ENCODE peak calls at places on chromosomes 7 and 10, in five cellular contexts. Y is SK-N-SH, P is hepatocyte, C is PC-3, R is GM23338. H is an unnamed sample.

GRCh38 chr7:142412551-142413193 is 154.8 kb upstream of the PRSS58 start:
- DNase-seq in C (peak), R (peak), P (peak), Y (peak), H (peak)

GRCh38 chr10:5477948-5478693 is 21.2 kb downstream of the CALML5 start:
- DNase-seq in Y (no peak), C (no peak), P (no peak), R (no peak), H (no peak)

GRCh38 chr10:98173258-98173657 is 38.8 kb downstream of the R3HCC1L start:
- DNase-seq in P (no peak), C (no peak), Y (no peak), R (peak), H (no peak)

GRCh38 chr10:114544045-114544659 is 113.9 kb downstream of the ABLIM1 start:
- DNase-seq in C (peak), R (no peak), P (no peak), Y (no peak), H (no peak)

GRCh38 chr7:135745702-135746312 is 2.8 kb downstream of the FAM180A start:
- DNase-seq in Y (no peak), P (no peak), R (no peak), C (peak), H (peak)

GRCh38 chr10:69864321-69864720 is 62.6 kb downstream of the COL13A1 start:
- DNase-seq in P (no peak), C (peak), R (no peak), Y (no peak), H (peak)

GRCh38 chr10:103835121-103836045 is 20.0 kb downstream of the SH3PXD2A start:
- DNase-seq in P (peak), Y (no peak), C (no peak), R (no peak), H (peak)

GRCh38 chr7:5345171-5345570 is 62.4 kb downstream of the SLC29A4 start:
- DNase-seq in P (no peak), Y (no peak), R (no peak), C (no peak), H (no peak)

GRCh38 chr10:81034376-81034775 is 496.7 kb downstream of the SH2D4B start:
- DNase-seq in R (no peak), P (no peak), C (no peak), Y (no peak), H (no peak)

GRCh38 chr7:127928222-127928621 is 103.0 kb downstream of the LRRC4 start:
- DNase-seq in R (no peak), C (no peak), P (no peak), Y (no peak), H (no peak)

GRCh38 chr7:48077438-48077837 is 11.6 kb upstream of the UPP1 start:
- DNase-seq in R (no peak), C (no peak), P (no peak), Y (no peak), H (no peak)

GRCh38 chr7:141541375-141541774 is 9.8 kb upstream of the AGK start:
- DNase-seq in R (no peak), Y (no peak), P (no peak), C (no peak), H (no peak)

GRCh38 chr7:34842782-34843181 is 184.8 kb downstream of the NPSR1 start:
- DNase-seq in P (no peak), C (no peak), Y (no peak), R (no peak), H (peak)

GRCh38 chr7:105180002-105180401 is 166.0 kb downstream of the KMT2E start:
- DNase-seq in R (no peak), P (no peak), C (no peak), Y (no peak), H (no peak)

GRCh38 chr7:21305455-21306235 is 122.2 kb upstream of the SP4 start:
- DNase-seq in P (no peak), Y (no peak), R (no peak), C (peak), H (no peak)

GRCh38 chr10:85655394-85655793 is 711.2 kb downstream of the GRID1 start:
- DNase-seq in C (no peak), R (no peak), Y (no peak), P (no peak), H (no peak)

GRCh38 chr7:95871078-95871848 is 98.9 kb downstream of the DYNC1I1 start:
- DNase-seq in C (peak), Y (peak), R (peak), P (peak), H (peak)

GRCh38 chr10:20596065-20596760 is 300.9 kb downstream of the NEBL start:
- DNase-seq in P (no peak), C (no peak), Y (no peak), R (no peak), H (peak)

GRCh38 chr7:29604702-29605101 is 41.1 kb downstream of the PRR15 start:
- DNase-seq in C (no peak), R (no peak), Y (no peak), P (no peak), H (no peak)

GRCh38 chr10:1216576-1217236 is 160.5 kb downstream of the WDR37 start:
- DNase-seq in Y (no peak), R (no peak), C (no peak), P (no peak), H (no peak)

GRCh38 chr10:133457100-133457841 is 3.5 kb downstream of the SCART1 start:
- DNase-seq in P (no peak), Y (no peak), C (no peak), R (no peak), H (no peak)

GRCh38 chr10:44569193-44570091 is 184.5 kb upstream of the CXCL12 start:
- DNase-seq in C (no peak), P (no peak), R (no peak), Y (no peak), H (peak)

GRCh38 chr7:128137096-128137655 is 103.9 kb upstream of the LEP start:
- DNase-seq in P (peak), R (no peak), Y (no peak), C (peak), H (peak)

GRCh38 chr7:1123721-1124120 is 35.8 kb downstream of the GPER1 start:
- DNase-seq in C (no peak), P (peak), R (peak), Y (peak), H (peak)

GRCh38 chr10:13973742-13974141 is 357.0 kb downstream of the FRMD4A start:
- DNase-seq in Y (peak), R (no peak), C (no peak), P (no peak), H (no peak)

GRCh38 chr7:108613147-108613948 is 43.7 kb downstream of the DNAJB9 start:
- DNase-seq in R (peak), C (peak), P (peak), Y (peak), H (peak)

GRCh38 chr10:124224331-124225028 is 131.1 kb upstream of the CHST15 start:
- DNase-seq in Y (no peak), R (no peak), P (no peak), C (peak), H (peak)

GRCh38 chr10:88962336-88962735 is 9.8 kb upstream of the ACTA2 start:
- DNase-seq in Y (no peak), P (no peak), R (no peak), C (no peak), H (no peak)

GRCh38 chr10:37436361-37436760 is 311.0 kb downstream of the ANKRD30A start:
- DNase-seq in Y (no peak), P (no peak), C (peak), R (no peak), H (peak)

GRCh38 chr7:128831178-128831993 is 1.2 kb downstream of the FLNC start:
- DNase-seq in P (peak), R (peak), Y (peak), C (peak), H (peak)

GRCh38 chr10:29896053-29896452 is 163.3 kb downstream of the JCAD start:
- DNase-seq in P (no peak), R (no peak), Y (no peak), C (no peak), H (peak)

GRCh38 chr10:58981051-58981450 is 195.4 kb upstream of the PHYHIPL start:
- DNase-seq in R (no peak), C (no peak), P (no peak), Y (peak), H (no peak)

GRCh38 chr7:136874393-136875032 is 6.1 kb downstream of the CHRM2 start:
- DNase-seq in C (peak), Y (peak), P (peak), R (peak), H (peak)

GRCh38 chr10:132294196-132294520 is 13.6 kb downstream of the STK32C start:
- DNase-seq in C (no peak), P (no peak), Y (no peak), R (no peak), H (no peak)
- TF ChIP-seq EZH2phosphoT487 in C (no peak), P (no peak), Y (no peak), R (no peak), H (no peak)

GRCh38 chr10:84224411-84225028 is 824 bp downstream of the LRIT2 start:
- DNase-seq in R (peak), C (no peak), Y (no peak), P (peak), H (no peak)
- TF ChIP-seq EZH2phosphoT487 in R (no peak), C (no peak), Y (no peak), P (no peak), H (no peak)

GRCh38 chr7:31892099-31892787 is 178.0 kb downstream of the PDE1C start:
- DNase-seq in C (no peak), R (no peak), Y (no peak), P (no peak), H (no peak)

GRCh38 chr7:31896929-31897328 is 173.3 kb downstream of the PDE1C start:
- DNase-seq in Y (no peak), C (no peak), R (no peak), P (peak), H (peak)

GRCh38 chr7:31890751-31891150 is 179.5 kb downstream of the PDE1C start:
- DNase-seq in C (no peak), R (no peak), P (no peak), Y (no peak), H (peak)

GRCh38 chr7:31890198-31890597 is 180.0 kb downstream of the PDE1C start:
- DNase-seq in P (no peak), C (no peak), R (no peak), Y (no peak), H (peak)

GRCh38 chr7:31893365-31893764 is 176.8 kb downstream of the PDE1C start:
- DNase-seq in Y (no peak), R (no peak), P (no peak), C (no peak), H (no peak)
- TF ChIP-seq EZH2phosphoT487 in Y (no peak), R (no peak), P (no peak), C (no peak), H (no peak)

GRCh38 chr7:150404172-150404784 is 25.1 kb downstream of the ZNF775 start:
- DNase-seq in R (no peak), C (no peak), Y (no peak), P (peak), H (peak)
- TF ChIP-seq EZH2phosphoT487 in R (no peak), C (no peak), Y (no peak), P (no peak), H (no peak)

DNA sequence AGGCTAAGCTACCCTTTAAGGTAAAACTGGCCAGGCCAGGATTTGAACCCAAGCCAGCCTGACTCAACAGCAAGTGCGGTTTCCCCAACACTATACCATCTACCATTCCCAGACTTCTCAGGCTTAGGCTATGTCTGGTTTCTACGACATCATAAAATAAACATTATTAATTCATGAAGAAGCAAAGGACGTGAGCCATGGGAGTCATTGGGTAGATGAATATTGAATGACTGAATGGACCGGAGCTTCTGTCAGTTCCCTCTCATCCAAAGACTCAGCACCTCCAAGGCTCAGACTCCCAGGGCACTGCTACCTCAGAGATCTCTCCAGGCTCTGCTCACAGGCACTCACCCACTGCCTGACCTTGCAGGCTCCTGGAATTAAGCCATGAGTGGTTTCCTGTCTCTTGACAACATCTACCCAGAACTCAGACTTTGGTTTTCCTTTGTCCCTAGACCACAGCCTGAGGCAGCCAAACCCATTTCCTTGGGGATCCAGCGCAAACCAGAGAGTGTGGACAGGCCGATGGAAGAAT is 64.6 kb upstream of the STEAP1B start:
- DNase-seq in R (no peak), C (peak), Y (no peak), P (no peak), H (peak)
- TF ChIP-seq EZH2phosphoT487 in R (no peak), C (no peak), Y (no peak), P (no peak), H (no peak)

GRCh38 chr10:63651864-63652263 is 130.7 kb downstream of the REEP3 start:
- DNase-seq in Y (peak), C (no peak), P (no peak), R (no peak), H (no peak)

DNA sequence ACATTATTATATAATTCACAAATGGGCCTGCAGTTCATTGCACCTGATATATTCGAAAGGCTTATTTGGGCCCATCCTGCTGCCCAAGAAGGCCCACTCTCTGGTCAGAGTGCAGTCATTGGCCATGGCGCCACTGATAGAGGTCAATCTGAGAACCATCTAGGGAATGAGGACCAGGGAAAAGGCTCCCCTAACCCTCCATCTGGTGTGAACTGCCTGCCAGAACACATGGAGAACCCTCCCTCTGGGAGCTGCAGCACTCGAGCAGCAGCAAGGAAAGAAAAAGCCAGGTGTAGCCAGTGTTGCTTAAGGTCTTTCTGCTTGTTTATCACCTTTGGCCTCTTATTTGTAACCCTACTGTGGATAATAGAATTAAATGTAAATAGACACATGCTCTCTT is 136.6 kb downstream of the REEP3 start:
- DNase-seq in Y (no peak), C (no peak), R (no peak), P (no peak), H (no peak)
- TF ChIP-seq EZH2phosphoT487 in Y (no peak), C (no peak), R (no peak), P (no peak), H (no peak)

GRCh38 chr7:91446819-91447218 is 182.6 kb downstream of the FZD1 start:
- DNase-seq in R (no peak), C (no peak), Y (no peak), P (no peak), H (no peak)

DNA sequence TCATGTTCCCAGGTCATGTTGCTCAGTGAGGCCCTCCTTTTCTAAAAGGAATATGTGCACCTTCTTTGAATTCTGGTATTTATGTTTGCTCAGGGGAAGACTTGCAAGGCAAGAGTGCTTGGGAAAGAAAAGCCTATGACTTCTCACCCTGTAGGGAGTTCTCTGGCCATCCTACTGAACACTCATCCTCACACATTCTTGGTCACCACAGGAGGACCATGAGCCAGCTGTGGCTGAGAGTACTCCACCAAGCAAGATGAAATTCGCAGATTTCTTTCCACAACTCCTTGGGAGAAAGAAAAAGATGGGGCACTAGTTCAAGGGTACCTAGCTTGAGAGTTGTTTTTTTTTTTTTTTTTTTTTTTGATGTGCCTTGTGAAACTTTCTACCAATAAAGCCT is 179.6 kb downstream of the FZD1 start:
- DNase-seq in C (no peak), P (no peak), R (no peak), Y (no peak), H (no peak)
- TF ChIP-seq EZH2phosphoT487 in C (no peak), P (no peak), R (no peak), Y (no peak), H (no peak)

DNA sequence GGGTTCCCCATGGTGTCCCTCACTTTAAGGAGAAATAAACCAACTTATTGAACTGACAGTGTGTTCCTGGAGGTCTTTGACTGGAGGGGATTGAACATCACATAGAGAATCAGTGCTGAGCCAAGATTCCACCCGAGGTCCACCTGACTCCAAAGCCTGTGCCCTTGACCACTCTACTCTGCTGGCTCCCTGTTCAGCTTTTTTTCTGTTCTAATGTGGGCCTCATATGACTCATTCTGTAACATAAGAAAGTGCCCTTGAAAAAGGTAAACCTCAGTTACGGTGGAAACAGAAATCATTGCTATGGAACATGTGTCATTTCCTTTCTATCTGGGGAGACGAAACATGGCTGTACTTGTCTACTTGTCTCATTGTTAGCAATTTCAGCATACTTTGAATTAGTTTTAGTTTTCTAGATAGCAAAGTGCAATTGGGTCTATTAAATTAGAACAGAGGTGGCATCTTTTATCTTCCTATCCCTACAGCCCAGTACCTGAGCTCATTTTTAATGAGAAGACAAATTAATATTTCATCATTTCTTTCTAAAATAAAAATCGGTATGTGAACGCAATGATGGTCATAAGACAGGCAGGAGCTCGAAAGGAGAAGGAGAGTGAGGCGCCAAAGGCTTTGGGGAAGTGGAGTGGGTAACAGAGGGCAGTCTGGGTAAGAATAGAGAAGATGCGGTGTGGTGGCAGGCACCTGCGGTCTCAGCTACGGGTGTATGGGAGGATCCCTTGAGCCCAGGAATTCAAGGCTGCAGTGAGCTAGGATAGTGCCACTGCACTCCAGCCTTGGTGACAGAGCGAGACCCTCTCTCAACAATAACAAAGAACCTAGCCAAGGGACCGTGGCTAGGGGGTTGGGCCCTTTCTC is 1.5 kb downstream of the GSDME start:
- DNase-seq in C (peak), P (peak), R (no peak), Y (no peak), H (peak)
- TF ChIP-seq EZH2phosphoT487 in C (no peak), P (no peak), R (no peak), Y (no peak), H (no peak)